ENCODE peak calls at places on chromosomes 4 and X, in six cellular contexts. One of them, this sample, is unnamed.
A peak's percentile ranks its signal among the peaks of the same experiment; 100 is the strongest.

GRCh38 chr4:73998040-73999011 is at the start of gene CXCL5:
- DNase-seq in IMR-90: peak; percentile 39
- DNase-seq in neuronal stem cell: peak; percentile 26
- DNase-seq in trophoblast cell: no peak
- DNase-seq in mesenchymal stem cell: peak; percentile 59
- DNase-seq in H1: peak; percentile 67
- DNase-seq in this sample: peak; percentile 85

GRCh38 chr4:3766791-3767561 is 791 bp downstream of the ADRA2C start:
- DNase-seq in trophoblast cell: no peak
- DNase-seq in IMR-90: no peak
- DNase-seq in mesenchymal stem cell: peak; percentile 1
- DNase-seq in H1: no peak
- DNase-seq in neuronal stem cell: peak; percentile 51
- DNase-seq in this sample: peak; percentile 87

GRCh38 chr4:113979973-113980615 is 647 bp upstream of the ARSJ start:
- DNase-seq in trophoblast cell: no peak
- DNase-seq in H1: peak; percentile 21
- DNase-seq in IMR-90: peak; percentile 44
- DNase-seq in neuronal stem cell: no peak
- DNase-seq in mesenchymal stem cell: peak; percentile 63
- DNase-seq in this sample: no peak

GRCh38 chr4:74157116-74157742 is 689 bp upstream of the MTHFD2L start:
- DNase-seq in trophoblast cell: no peak
- DNase-seq in IMR-90: peak; percentile 65
- DNase-seq in H1: no peak
- DNase-seq in mesenchymal stem cell: peak; percentile 80
- DNase-seq in neuronal stem cell: peak; percentile 9
- DNase-seq in this sample: no peak

GRCh38 chr4:37837446-37837845 is 11.0 kb downstream of the PGM2 start:
- DNase-seq in mesenchymal stem cell: peak; percentile 22
- DNase-seq in H1: no peak
- DNase-seq in IMR-90: peak; percentile 80
- DNase-seq in neuronal stem cell: no peak
- DNase-seq in trophoblast cell: no peak
- DNase-seq in this sample: no peak

GRCh38 chr4:145937990-145938611 is 522 bp downstream of the ZNF827 start:
- DNase-seq in trophoblast cell: no peak
- DNase-seq in H1: no peak
- DNase-seq in IMR-90: peak; percentile 27
- DNase-seq in mesenchymal stem cell: peak; percentile 59
- DNase-seq in neuronal stem cell: peak; percentile 36
- DNase-seq in this sample: no peak

GRCh38 chr4:5462254-5462835 is 246.0 kb downstream of the EVC2 start:
- DNase-seq in neuronal stem cell: no peak
- DNase-seq in trophoblast cell: no peak
- DNase-seq in mesenchymal stem cell: no peak
- DNase-seq in H1: no peak
- DNase-seq in IMR-90: no peak
- DNase-seq in this sample: no peak

GRCh38 chr4:115969756-115970155 is 856.3 kb upstream of the NDST4 start:
- DNase-seq in mesenchymal stem cell: no peak
- DNase-seq in neuronal stem cell: no peak
- DNase-seq in H1: no peak
- DNase-seq in IMR-90: no peak
- DNase-seq in trophoblast cell: no peak
- DNase-seq in this sample: peak; percentile 88

GRCh38 chrX:49171752-49172279 is at the start of gene PLP2:
- DNase-seq in mesenchymal stem cell: peak; percentile 67
- DNase-seq in trophoblast cell: peak; percentile 68
- DNase-seq in H1: no peak
- DNase-seq in neuronal stem cell: no peak
- DNase-seq in IMR-90: peak; percentile 40
- DNase-seq in this sample: no peak

GRCh38 chr4:144338148-144338547 is 197.6 kb upstream of the GYPA start:
- DNase-seq in IMR-90: no peak
- DNase-seq in H1: no peak
- DNase-seq in mesenchymal stem cell: no peak
- DNase-seq in neuronal stem cell: no peak
- DNase-seq in trophoblast cell: no peak
- DNase-seq in this sample: no peak

GRCh38 chr4:16027626-16028025 is 56.2 kb downstream of the PROM1 start:
- DNase-seq in neuronal stem cell: no peak
- DNase-seq in trophoblast cell: no peak
- DNase-seq in H1: no peak
- DNase-seq in IMR-90: peak; percentile 7
- DNase-seq in mesenchymal stem cell: no peak
- DNase-seq in this sample: no peak

GRCh38 chrX:23503835-23504539 is 163.3 kb upstream of the PRDX4 start:
- DNase-seq in mesenchymal stem cell: peak; percentile 19
- DNase-seq in H1: no peak
- DNase-seq in neuronal stem cell: no peak
- DNase-seq in IMR-90: peak; percentile 66
- DNase-seq in trophoblast cell: peak; percentile 77
- DNase-seq in this sample: peak; percentile 78

GRCh38 chrX:46178763-46179162 is 366.5 kb downstream of the ZNF674 start:
- DNase-seq in trophoblast cell: no peak
- DNase-seq in neuronal stem cell: no peak
- DNase-seq in mesenchymal stem cell: no peak
- DNase-seq in H1: no peak
- DNase-seq in IMR-90: no peak
- DNase-seq in this sample: no peak

GRCh38 chr4:16641971-16642370 is 256.5 kb downstream of the LDB2 start:
- DNase-seq in mesenchymal stem cell: peak; percentile 67
- DNase-seq in IMR-90: peak; percentile 78
- DNase-seq in H1: no peak
- DNase-seq in neuronal stem cell: no peak
- DNase-seq in trophoblast cell: no peak
- DNase-seq in this sample: no peak

DNA sequence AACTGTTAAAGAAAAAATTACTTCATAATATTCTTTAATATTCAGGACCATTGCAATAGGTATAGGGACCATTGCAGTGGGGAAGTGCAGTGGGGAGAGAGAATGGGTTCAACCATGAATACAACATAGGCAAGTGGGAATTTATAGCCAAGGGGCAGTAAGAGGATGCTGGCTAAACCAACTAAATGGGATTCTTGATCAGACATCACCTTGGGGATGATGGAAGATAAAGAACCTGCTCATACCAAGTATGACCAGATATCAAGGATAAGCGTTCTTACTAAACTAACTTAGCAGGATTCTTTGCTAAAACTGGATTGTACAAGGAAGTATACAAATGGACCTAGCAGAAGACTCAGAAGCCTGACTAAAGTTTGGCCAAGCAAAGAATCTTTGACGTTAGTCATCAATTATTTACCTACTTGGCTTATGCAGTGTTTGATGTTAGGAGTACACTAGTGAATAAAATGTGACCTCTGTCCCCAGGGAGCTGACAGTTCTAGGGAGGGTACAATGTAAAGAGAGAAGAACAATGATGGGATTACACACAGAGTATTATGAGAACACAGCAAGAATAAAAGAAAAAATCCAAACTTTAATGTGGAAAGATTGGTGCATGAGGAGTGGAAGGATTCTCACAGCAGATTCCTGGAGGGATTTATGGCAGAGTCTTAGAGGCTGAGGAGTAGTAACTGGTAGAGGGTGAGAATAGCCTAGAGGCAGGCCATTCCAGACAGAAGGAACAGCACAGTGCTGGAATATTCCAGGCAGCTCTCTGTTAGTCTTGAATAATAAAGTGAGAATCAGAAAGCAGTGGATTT is 54.7 kb upstream of the MYOZ2 start:
- DNase-seq in mesenchymal stem cell: peak; percentile 20
- DNase-seq in IMR-90: no peak
- DNase-seq in neuronal stem cell: no peak
- DNase-seq in trophoblast cell: peak; percentile 77
- DNase-seq in H1: no peak
- DNase-seq in this sample: no peak
- H4K91ac ChIP-seq in mesenchymal stem cell: no peak overlapping the region
- H4K91ac ChIP-seq in IMR-90: no peak overlapping the region
- H4K91ac ChIP-seq in neuronal stem cell: no peak overlapping the region
- H4K91ac ChIP-seq in trophoblast cell: no peak overlapping the region
- H4K91ac ChIP-seq in H1: no peak overlapping the region
- H4K91ac ChIP-seq in this sample: no peak overlapping the region

DNA sequence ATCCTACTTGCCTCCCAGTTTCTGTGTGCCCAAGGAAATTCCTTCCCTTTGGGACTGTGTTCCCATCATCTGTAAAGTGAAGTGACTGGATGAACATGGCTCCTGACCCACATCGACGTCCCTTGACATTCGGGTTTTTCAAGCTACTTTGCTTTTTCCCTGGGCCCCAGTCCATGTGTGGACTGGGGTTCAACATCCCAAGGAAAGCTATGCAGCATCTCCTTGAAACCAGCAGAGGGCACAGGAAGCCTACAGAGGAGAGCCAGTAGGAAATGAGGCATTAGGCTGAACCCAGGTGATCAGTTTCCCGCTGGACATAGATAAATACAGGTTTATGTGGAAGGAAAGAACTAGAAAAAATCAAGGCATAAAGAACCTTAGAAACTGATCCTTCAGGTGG is 145.1 kb upstream of the ARHGEF9 start:
- DNase-seq in trophoblast cell: no peak
- DNase-seq in H1: peak; percentile 7
- DNase-seq in IMR-90: no peak
- DNase-seq in neuronal stem cell: peak; percentile 8
- DNase-seq in mesenchymal stem cell: no peak
- DNase-seq in this sample: peak; percentile 41
- H4K91ac ChIP-seq in trophoblast cell: no peak overlapping the region
- H4K91ac ChIP-seq in H1: no peak overlapping the region
- H4K91ac ChIP-seq in IMR-90: no peak overlapping the region
- H4K91ac ChIP-seq in neuronal stem cell: no peak overlapping the region
- H4K91ac ChIP-seq in mesenchymal stem cell: no peak overlapping the region
- H4K91ac ChIP-seq in this sample: no peak overlapping the region

GRCh38 chrX:69161786-69162349 is 3.4 kb downstream of the PJA1 start:
- DNase-seq in neuronal stem cell: no peak
- DNase-seq in IMR-90: no peak
- DNase-seq in H1: no peak
- DNase-seq in mesenchymal stem cell: no peak
- DNase-seq in trophoblast cell: no peak
- DNase-seq in this sample: no peak
- H4K91ac ChIP-seq in neuronal stem cell: no peak overlapping the region
- H4K91ac ChIP-seq in IMR-90: no peak overlapping the region
- H4K91ac ChIP-seq in H1: no peak overlapping the region
- H4K91ac ChIP-seq in mesenchymal stem cell: no peak overlapping the region
- H4K91ac ChIP-seq in trophoblast cell: no peak overlapping the region
- H4K91ac ChIP-seq in this sample: no peak overlapping the region

DNA sequence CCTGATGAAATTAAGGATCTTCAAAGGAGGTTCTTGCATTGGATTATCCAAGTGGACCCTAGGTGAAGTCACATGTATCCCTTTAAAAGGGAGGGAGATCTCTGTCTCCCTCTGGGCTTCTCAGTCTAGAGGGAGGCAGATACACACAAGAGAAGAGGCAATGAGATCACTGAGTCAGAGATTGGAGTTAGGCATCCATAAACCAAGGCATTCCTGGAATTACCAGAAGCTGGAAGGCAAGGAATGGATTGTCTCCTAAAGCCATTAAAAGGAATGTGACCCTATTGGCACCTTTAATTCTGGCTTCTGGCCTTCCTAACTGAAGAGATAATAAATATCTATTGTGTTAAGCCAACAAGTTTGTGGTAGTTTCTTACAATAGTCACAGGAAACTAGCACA is 383.2 kb downstream of the PACRGL start:
- DNase-seq in IMR-90: no peak
- DNase-seq in trophoblast cell: no peak
- DNase-seq in neuronal stem cell: no peak
- DNase-seq in mesenchymal stem cell: no peak
- DNase-seq in H1: no peak
- DNase-seq in this sample: no peak
- H4K91ac ChIP-seq in IMR-90: no peak overlapping the region
- H4K91ac ChIP-seq in trophoblast cell: no peak overlapping the region
- H4K91ac ChIP-seq in neuronal stem cell: no peak overlapping the region
- H4K91ac ChIP-seq in mesenchymal stem cell: no peak overlapping the region
- H4K91ac ChIP-seq in H1: no peak overlapping the region
- H4K91ac ChIP-seq in this sample: no peak overlapping the region

DNA sequence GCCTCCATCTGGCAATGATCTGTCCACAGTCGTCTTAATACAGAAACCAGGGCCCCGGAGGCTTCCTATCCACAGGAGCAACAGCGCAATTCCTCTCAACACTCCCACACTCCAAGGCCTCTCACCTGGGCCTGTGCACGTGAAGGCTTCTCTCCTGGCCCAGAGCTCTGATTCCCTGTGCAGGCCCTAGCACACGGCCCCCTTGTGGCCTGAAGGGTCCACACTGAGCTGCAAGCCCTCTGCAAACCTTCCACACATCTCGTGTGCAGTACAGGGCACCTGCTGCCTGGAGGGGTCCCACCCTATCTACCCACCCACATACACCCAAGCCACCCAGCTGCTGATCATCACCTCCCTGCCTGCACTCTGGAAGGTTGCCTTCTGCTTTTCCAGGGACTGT is 150.1 kb upstream of the NUDT10 start:
- DNase-seq in trophoblast cell: no peak
- DNase-seq in neuronal stem cell: no peak
- DNase-seq in IMR-90: no peak
- DNase-seq in H1: no peak
- DNase-seq in mesenchymal stem cell: no peak
- DNase-seq in this sample: peak; percentile 48
- H4K91ac ChIP-seq in trophoblast cell: no peak overlapping the region
- H4K91ac ChIP-seq in neuronal stem cell: no peak overlapping the region
- H4K91ac ChIP-seq in IMR-90: no peak overlapping the region
- H4K91ac ChIP-seq in H1: no peak overlapping the region
- H4K91ac ChIP-seq in mesenchymal stem cell: no peak overlapping the region
- H4K91ac ChIP-seq in this sample: no peak overlapping the region

GRCh38 chr4:109231331-109231730 is 71.1 kb downstream of the COL25A1 start:
- DNase-seq in IMR-90: no peak
- DNase-seq in neuronal stem cell: no peak
- DNase-seq in H1: no peak
- DNase-seq in mesenchymal stem cell: no peak
- DNase-seq in trophoblast cell: no peak
- DNase-seq in this sample: no peak
- H4K91ac ChIP-seq in IMR-90: no peak overlapping the region
- H4K91ac ChIP-seq in neuronal stem cell: no peak overlapping the region
- H4K91ac ChIP-seq in H1: no peak overlapping the region
- H4K91ac ChIP-seq in mesenchymal stem cell: no peak overlapping the region
- H4K91ac ChIP-seq in trophoblast cell: no peak overlapping the region
- H4K91ac ChIP-seq in this sample: no peak overlapping the region

GRCh38 chr4:153291562-153291961 is 52.9 kb upstream of the MND1 start:
- DNase-seq in IMR-90: no peak
- DNase-seq in neuronal stem cell: no peak
- DNase-seq in mesenchymal stem cell: no peak
- DNase-seq in H1: no peak
- DNase-seq in trophoblast cell: no peak
- DNase-seq in this sample: no peak
- H4K91ac ChIP-seq in IMR-90: no peak overlapping the region
- H4K91ac ChIP-seq in neuronal stem cell: no peak overlapping the region
- H4K91ac ChIP-seq in mesenchymal stem cell: no peak overlapping the region
- H4K91ac ChIP-seq in H1: no peak overlapping the region
- H4K91ac ChIP-seq in trophoblast cell: no peak overlapping the region
- H4K91ac ChIP-seq in this sample: no peak overlapping the region

This sample was measured in H9.